ENCODE peak calls at places on chromosomes 11 and 22, in seven cellular contexts. I is tibial artery; J is pancreas; W is H9; G is CD4-positive, alpha-beta T cell; L is progenitor cell of endocrine pancreas; R is lung. O is an unnamed sample.

GRCh38 chr11:130071211-130071712 is 1.6 kb downstream of the APLP2 start:
- DNase-seq in G (no peak), J (no peak), I (no peak), W (no peak), R (no peak), L (no peak), O (no peak)

GRCh38 chr11:67290801-67291200 is 1.7 kb downstream of the ANKRD13D start:
- DNase-seq in G (no peak), R (no peak), I (no peak), W (no peak), L (no peak), J (no peak), O (no peak)

GRCh38 chr22:34001701-34002466 is 81.6 kb upstream of the LARGE1 start:
- DNase-seq in I (no peak), G (no peak), J (no peak), W (no peak), L (no peak), R (no peak), O (no peak)

GRCh38 chr11:62242021-62242420 is at the start of gene SCGB1D2:
- DNase-seq in I (no peak), J (peak), W (peak), R (no peak), G (no peak), L (no peak), O (no peak)

GRCh38 chr22:32926600-32926999 is 125.1 kb downstream of the TIMP3 start:
- DNase-seq in J (no peak), I (no peak), W (peak), R (no peak), G (no peak), L (no peak), O (no peak)

GRCh38 chr11:100681064-100681502 is 6.0 kb upstream of the ARHGAP42 start:
- DNase-seq in I (no peak), G (no peak), W (peak), J (no peak), R (peak), L (no peak), O (peak)

GRCh38 chr11:118892515-118892914 is 8.8 kb downstream of the CXCR5 start:
- DNase-seq in G (peak), L (no peak), I (no peak), J (peak), R (no peak), W (no peak), O (no peak)

GRCh38 chr22:24834845-24835570 is 29.0 kb downstream of the SGSM1 start:
- DNase-seq in W (peak), I (no peak), R (no peak), G (no peak), L (no peak), J (peak), O (no peak)

GRCh38 chr11:108221401-108221800 is 1.0 kb downstream of the NPAT start:
- DNase-seq in J (no peak), I (no peak), W (no peak), G (no peak), R (no peak), L (no peak), O (no peak)

GRCh38 chr11:117058761-117059233 is 39.4 kb downstream of the SIK3 start:
- DNase-seq in R (no peak), J (no peak), G (no peak), I (no peak), W (no peak), L (no peak), O (no peak)

GRCh38 chr22:29481265-29482000 is 1.4 kb downstream of the NEFH start:
- DNase-seq in J (peak), I (no peak), L (no peak), R (no peak), G (no peak), W (peak), O (no peak)

GRCh38 chr11:61062181-61062955 is 39.9 kb upstream of the CD5 start:
- DNase-seq in L (no peak), I (peak), G (no peak), J (no peak), W (peak), R (no peak), O (no peak)

GRCh38 chr22:36395061-36395849 is 7.5 kb upstream of the MYH9 start:
- DNase-seq in W (no peak), J (no peak), L (no peak), G (no peak), R (no peak), I (no peak), O (no peak)

GRCh38 chr11:77791301-77791700 is 29.2 kb downstream of the RSF1 start:
- DNase-seq in R (no peak), I (no peak), L (no peak), W (no peak), G (no peak), J (no peak), O (no peak)

GRCh38 chr22:39999144-39999757 is 4.5 kb downstream of the FAM83F start:
- DNase-seq in R (no peak), J (no peak), I (no peak), L (no peak), W (no peak), G (no peak), O (no peak)

GRCh38 chr11:68329993-68330699 is 17.8 kb downstream of the LRP5 start:
- DNase-seq in I (no peak), J (no peak), W (no peak), L (no peak), R (no peak), G (no peak), O (no peak)

GRCh38 chr22:46561435-46561905 is 24.1 kb upstream of the CELSR1 start:
- DNase-seq in I (no peak), G (no peak), W (peak), L (no peak), J (no peak), R (no peak), O (no peak)

GRCh38 chr11:1453611-1454386 is 32.8 kb downstream of the MOB2 start:
- DNase-seq in J (peak), L (no peak), G (no peak), I (no peak), W (peak), R (peak), O (no peak)

GRCh38 chr11:106990322-106990721 is 28.0 kb downstream of the GUCY1A2 start:
- DNase-seq in I (no peak), L (no peak), W (no peak), J (no peak), G (no peak), R (no peak), O (no peak)

GRCh38 chr11:9953994-9954626 is 290.2 kb downstream of the SWAP70 start:
- DNase-seq in W (no peak), G (no peak), L (no peak), J (no peak), I (no peak), R (no peak), O (no peak)

GRCh38 chr11:79243412-79244174 is 197.2 kb downstream of the TENM4 start:
- DNase-seq in L (no peak), I (no peak), R (no peak), G (no peak), W (no peak), J (no peak), O (no peak)

GRCh38 chr11:45606514-45607024 is 58.9 kb downstream of the CHST1 start:
- DNase-seq in L (no peak), J (no peak), W (peak), I (no peak), R (no peak), G (no peak), O (no peak)

GRCh38 chr11:33635161-33635560 is 65.5 kb downstream of the C11orf91 start:
- DNase-seq in J (no peak), I (no peak), R (peak), G (no peak), W (no peak), L (no peak), O (no peak)

GRCh38 chr11:102794382-102794781 is 3.6 kb downstream of the MMP1 start:
- DNase-seq in G (no peak), J (no peak), I (no peak), L (no peak), R (no peak), W (peak), O (no peak)

GRCh38 chr22:43630451-43630850 is 181.7 kb downstream of the EFCAB6 start:
- DNase-seq in J (no peak), W (no peak), I (no peak), G (no peak), R (no peak), L (no peak), O (no peak)

GRCh38 chr11:34647532-34647931 is 26.6 kb downstream of the EHF start:
- DNase-seq in G (no peak), J (no peak), R (no peak), I (no peak), W (no peak), L (no peak), O (no peak)

GRCh38 chr11:115207916-115208315 is 296.3 kb downstream of the CADM1 start:
- DNase-seq in L (no peak), I (no peak), G (no peak), R (no peak), W (no peak), J (no peak), O (no peak)

GRCh38 chr11:7575841-7576451 is 62.1 kb downstream of the PPFIBP2 start:
- DNase-seq in L (no peak), G (no peak), R (peak), J (no peak), I (peak), W (peak), O (no peak)

GRCh38 chr22:34111210-34111824 is 191.0 kb upstream of the LARGE1 start:
- DNase-seq in L (peak), G (no peak), J (peak), I (no peak), R (no peak), W (peak), O (no peak)

GRCh38 chr11:61972796-61973602 is 5.6 kb upstream of the FTH1 start:
- DNase-seq in R (peak), W (no peak), G (no peak), J (peak), I (peak), L (no peak), O (no peak)

GRCh38 chr11:8354622-8355417 is 91.1 kb upstream of the LMO1 start:
- DNase-seq in R (no peak), J (no peak), W (no peak), I (no peak), L (no peak), G (no peak), O (no peak)

GRCh38 chr11:40130427-40130826 is 1329.0 kb downstream of the LRRC4C start:
- DNase-seq in J (no peak), I (no peak), R (no peak), L (no peak), W (peak), G (no peak), O (no peak)
- TF ChIP-seq CTCF in J (no peak), I (no peak), R (no peak), L (peak), W (peak), G (no peak), O (no peak)

DNA sequence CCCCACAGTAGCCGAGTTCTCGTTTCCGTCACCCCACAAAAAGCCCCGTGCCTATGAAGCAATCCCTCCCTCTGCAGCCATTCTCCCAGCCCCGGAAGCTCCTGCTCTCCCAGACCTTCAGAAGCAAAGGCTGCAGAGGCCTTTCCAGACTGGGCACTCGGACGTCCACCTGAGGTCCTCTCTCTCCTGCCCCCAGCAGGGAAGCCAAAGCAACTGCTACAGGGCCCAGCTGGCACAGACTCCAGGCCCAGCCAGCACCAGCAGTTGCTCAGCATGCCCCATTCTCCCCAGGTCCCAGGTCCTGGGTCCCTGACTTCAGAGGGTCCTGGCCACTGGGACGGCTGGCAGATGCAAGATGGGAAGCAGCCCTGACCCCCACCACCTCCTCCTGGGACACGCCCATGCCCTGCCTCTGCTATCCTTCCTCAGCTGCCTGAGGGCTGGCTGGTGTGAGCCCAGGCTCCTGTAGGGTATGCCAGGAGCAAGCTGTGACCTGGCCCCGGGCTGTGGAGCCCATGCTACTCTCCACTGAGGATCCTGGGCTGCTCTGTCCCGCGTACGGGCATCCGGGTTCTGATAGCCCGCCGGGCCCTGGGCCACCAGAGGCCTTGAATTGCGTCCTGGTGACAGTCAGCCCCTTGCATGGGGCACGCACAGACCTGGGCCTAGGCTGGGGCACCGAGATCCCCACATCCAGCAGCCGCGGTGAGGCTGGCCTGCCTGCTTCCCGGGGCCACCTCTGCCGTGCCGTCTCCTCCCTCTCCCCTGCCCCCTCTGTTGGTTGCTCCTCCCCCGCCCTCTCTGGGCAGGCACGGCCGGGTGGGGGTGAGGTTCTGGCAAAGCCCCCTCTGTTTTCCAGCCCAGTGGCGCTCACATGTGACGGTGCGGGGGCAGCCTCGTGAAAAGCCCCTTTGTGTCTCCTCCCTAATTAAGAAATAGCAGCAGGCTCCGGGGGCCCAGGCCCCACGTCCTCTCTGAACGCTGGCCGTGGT is 1310.3 kb downstream of the BRD1 start:
- DNase-seq in W (no peak), L (no peak), R (no peak), G (no peak), I (no peak), J (no peak), O (no peak)
- TF ChIP-seq CTCF in W (peak), L (peak), R (no peak), G (no peak), I (no peak), J (no peak), O (no peak)

DNA sequence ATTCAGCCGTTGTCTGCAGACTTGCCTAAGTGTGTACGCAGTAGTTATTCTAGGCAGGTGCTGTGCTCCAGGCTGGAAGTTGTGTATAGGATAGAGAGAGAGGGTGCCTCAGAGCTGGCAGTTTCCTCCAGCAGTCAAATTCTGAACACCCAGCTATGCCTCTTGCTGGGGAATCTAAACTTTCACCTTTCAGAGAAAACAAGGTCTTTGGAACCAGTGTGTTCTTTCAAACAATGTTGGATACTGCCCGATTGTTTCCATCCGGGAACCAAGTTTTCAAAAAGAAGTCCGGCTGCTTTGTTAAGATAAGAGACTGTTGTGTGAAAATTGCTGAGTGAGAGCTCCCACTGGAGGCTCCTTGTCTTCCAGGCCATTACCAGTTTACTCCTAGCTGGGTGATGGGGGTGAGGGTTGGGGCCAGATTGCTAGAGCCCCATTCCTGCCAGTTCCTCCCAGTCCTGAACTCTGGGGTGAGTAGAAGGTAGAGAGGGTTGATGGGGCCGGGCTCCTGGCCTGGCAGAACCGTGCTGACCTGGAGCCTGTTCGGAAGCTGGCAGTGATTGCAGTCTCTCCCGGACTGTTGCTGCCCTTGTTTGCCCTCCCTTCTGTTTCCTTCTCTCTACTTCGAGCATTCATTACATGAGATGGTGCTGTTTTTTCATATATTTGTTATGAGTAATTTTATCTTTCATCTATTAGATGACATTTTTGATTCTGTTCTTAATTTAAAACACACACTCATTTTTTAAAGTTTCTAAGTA is 150.2 kb downstream of the TEAD1 start:
- DNase-seq in I (no peak), W (no peak), J (peak), L (no peak), R (no peak), G (no peak), O (no peak)
- TF ChIP-seq CTCF in I (no peak), W (no peak), J (no peak), L (no peak), R (no peak), G (no peak), O (no peak)

GRCh38 chr11:95506777-95507176 is 275.8 kb upstream of the SESN3 start:
- DNase-seq in I (no peak), G (no peak), W (no peak), R (no peak), L (no peak), J (no peak), O (no peak)

GRCh38 chr11:95508219-95508880 is 277.3 kb upstream of the SESN3 start:
- DNase-seq in I (no peak), R (no peak), J (no peak), W (no peak), L (no peak), G (no peak), O (no peak)

GRCh38 chr11:95512177-95512576 is 277.4 kb downstream of the FAM76B start:
- DNase-seq in W (no peak), R (peak), J (peak), I (peak), L (no peak), G (no peak), O (no peak)

GRCh38 chr11:95505927-95506426 is 275.0 kb upstream of the SESN3 start:
- DNase-seq in L (no peak), I (no peak), R (no peak), W (no peak), G (no peak), J (no peak), O (no peak)

GRCh38 chr11:95507794-95508193 is 276.8 kb upstream of the SESN3 start:
- DNase-seq in L (no peak), I (no peak), G (no peak), J (no peak), W (no peak), R (no peak), O (no peak)
- TF ChIP-seq CTCF in L (no peak), I (peak), G (no peak), J (no peak), W (peak), R (no peak), O (no peak)

DNA sequence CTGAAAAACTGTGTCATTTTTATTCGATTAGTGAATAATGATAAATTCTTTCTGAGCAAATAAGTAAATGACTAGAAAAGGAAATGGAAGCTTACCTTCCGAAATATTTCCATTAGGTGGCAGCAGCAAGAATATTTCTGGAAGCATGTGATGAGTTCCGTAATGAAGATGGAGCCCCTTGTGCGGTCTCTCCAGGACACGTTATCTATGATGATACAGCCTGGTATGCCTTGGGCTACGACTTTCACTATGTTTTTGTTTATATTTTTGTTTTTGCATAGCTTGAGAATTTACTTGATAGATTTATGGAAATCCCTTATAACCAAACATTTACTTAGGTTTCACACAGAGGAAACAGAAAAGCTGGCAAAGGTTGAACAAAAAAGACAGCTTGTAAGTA is 25.7 kb downstream of the CASP5 start:
- DNase-seq in I (no peak), L (no peak), J (no peak), R (no peak), W (no peak), G (no peak), O (no peak)
- TF ChIP-seq CTCF in I (no peak), L (no peak), J (no peak), R (no peak), W (no peak), G (no peak), O (no peak)

DNA sequence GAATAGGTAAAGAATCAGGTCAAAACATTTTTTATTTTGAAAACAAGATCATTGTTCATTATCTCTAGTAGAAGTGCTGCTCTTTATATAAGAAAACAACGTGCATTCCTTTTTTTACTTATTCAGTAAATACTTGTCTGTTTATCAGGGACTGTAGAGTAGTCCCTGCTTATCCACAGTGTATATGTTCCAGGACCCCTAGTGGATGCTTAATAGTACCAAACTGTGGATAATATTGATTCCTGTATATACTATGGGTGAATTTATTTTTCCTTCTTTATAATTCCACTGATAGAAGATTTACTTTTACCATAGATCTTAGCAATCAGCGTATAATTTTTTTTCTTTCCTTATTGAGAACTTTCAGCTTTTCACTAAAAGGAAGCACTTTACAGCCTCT is 32.6 kb downstream of the CEP295 start:
- DNase-seq in W (no peak), G (no peak), R (no peak), I (no peak), L (no peak), J (no peak), O (no peak)
- TF ChIP-seq CTCF in W (peak), G (no peak), R (no peak), I (no peak), L (peak), J (no peak), O (no peak)

O was measured in natural killer cell.